ENCODE peak calls at places on chromosomes 12 and 14, in five cellular contexts. X is nephron progenitor cell, T is upper lobe of left lung, K is uterus, I is GM13977. U is an unnamed sample.

GRCh38 chr14:44763356-44763755 is 198.4 kb downstream of the KLHL28 start:
- DNase-seq in X (no peak), T (no peak), K (no peak), I (no peak), U (no peak)

GRCh38 chr12:82357340-82357739 is 847 bp downstream of the CCDC59 start:
- DNase-seq in I (no peak), X (no peak), K (no peak), T (no peak), U (no peak)

GRCh38 chr12:45713108-45713507 is 16.4 kb upstream of the ARID2 start:
- DNase-seq in X (no peak), I (no peak), K (no peak), T (no peak), U (no peak)

GRCh38 chr12:58920956-58921861 is 905 bp upstream of the LRIG3 start:
- DNase-seq in X (peak; percentile 42), T (no peak), K (no peak), I (peak; percentile 45), U (no peak)

GRCh38 chr14:96762650-96763049 is 34.5 kb upstream of the VRK1 start:
- DNase-seq in X (peak; percentile 30), I (peak; percentile 79), T (no peak), K (no peak), U (no peak)

GRCh38 chr14:39318574-39318973 is 84.9 kb downstream of the MIA2 start:
- DNase-seq in I (no peak), T (no peak), X (no peak), K (no peak), U (no peak)

GRCh38 chr14:99036594-99037293 is 235.3 kb downstream of the BCL11B start:
- DNase-seq in T (no peak), X (no peak), I (no peak), K (no peak), U (no peak)

GRCh38 chr14:96272777-96273471 is 16.9 kb downstream of the BDKRB1 start:
- DNase-seq in X (no peak), I (no peak), K (no peak), T (no peak), U (no peak)

GRCh38 chr12:25712169-25712568 is 159.1 kb upstream of the LMNTD1 start:
- DNase-seq in X (no peak), I (no peak), K (no peak), T (no peak), U (no peak)

GRCh38 chr12:13210022-13210539 is 13.6 kb downstream of the EMP1 start:
- DNase-seq in I (no peak), K (no peak), X (no peak), T (no peak), U (no peak)

GRCh38 chr12:50086148-50086547 is 1.0 kb downstream of the SMARCD1 start:
- DNase-seq in K (no peak), T (no peak), I (no peak), X (no peak), U (no peak)

GRCh38 chr12:93777249-93777648 is 100.1 kb downstream of the CRADD start:
- DNase-seq in K (no peak), X (no peak), T (no peak), I (no peak), U (no peak)

GRCh38 chr14:65412881-65413738 is 580 bp downstream of the FUT8 start:
- DNase-seq in T (no peak), I (no peak), K (peak; percentile 20), X (no peak), U (peak; percentile 38)
- TF ChIP-seq CTCF in T (no peak), I (peak; percentile 7), K (no peak), X (no peak), U (no peak)

DNA sequence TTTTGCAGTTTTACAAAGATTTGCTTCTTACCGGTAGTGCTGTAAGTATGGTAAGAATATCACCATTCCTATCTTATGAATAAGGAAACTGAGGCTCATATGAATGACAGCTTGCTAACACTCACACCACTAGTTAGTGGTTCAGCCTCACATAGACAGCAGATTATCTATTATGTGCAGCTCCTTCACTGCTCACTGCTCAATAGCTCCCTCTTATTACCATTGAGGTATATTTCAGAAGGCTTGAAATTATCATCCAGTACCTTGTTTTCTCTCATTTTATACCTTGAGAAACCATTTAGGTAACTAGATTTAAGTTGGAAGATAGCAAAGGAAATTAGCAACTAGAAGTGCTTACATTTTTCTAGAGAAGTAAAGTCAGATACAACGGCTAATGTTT is 15.5 kb downstream of the RIC8B start:
- DNase-seq in K (no peak), I (no peak), T (no peak), X (no peak), U (no peak)
- TF ChIP-seq CTCF in K (no peak), I (no peak), T (no peak), X (no peak), U (no peak)

DNA sequence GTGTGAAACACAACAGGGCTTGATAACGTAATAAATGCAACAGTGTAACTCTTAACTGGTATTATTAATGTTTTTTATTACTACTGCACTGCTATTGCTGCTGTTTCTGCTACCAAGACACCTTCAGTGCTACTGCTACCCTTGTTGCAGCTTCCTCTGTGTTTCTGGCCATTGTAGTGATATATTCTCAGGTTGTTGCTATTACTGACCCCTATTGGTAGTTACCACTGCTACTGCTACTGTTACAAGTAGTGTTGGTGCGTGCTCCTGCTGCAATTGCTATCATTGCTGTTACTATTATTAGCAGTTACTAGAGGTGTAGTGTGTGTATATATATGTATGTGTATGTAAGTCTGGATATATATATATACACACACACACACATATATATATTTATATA is 87.2 kb upstream of the PTPRB start:
- DNase-seq in K (no peak), X (no peak), T (no peak), I (no peak), U (no peak)
- TF ChIP-seq CTCF in K (no peak), X (peak; percentile 10), T (no peak), I (peak; percentile 29), U (peak; percentile 20)

GRCh38 chr12:14769462-14769836 is 33.8 kb downstream of the WBP11 start:
- DNase-seq in T (peak; percentile 53), X (peak; percentile 56), I (no peak), K (peak; percentile 41), U (no peak)
- TF ChIP-seq CTCF in T (no peak), X (no peak), I (peak; percentile 34), K (no peak), U (no peak)

GRCh38 chr12:105775351-105775750 is 363.4 kb downstream of the NUAK1 start:
- DNase-seq in T (no peak), K (no peak), I (no peak), X (no peak), U (no peak)
- TF ChIP-seq CTCF in T (no peak), K (no peak), I (no peak), X (no peak), U (no peak)